ENCODE peak calls at places on chromosomes 1 and 21, in nine cellular contexts. Z, Q, L, C, H, D, N, I and V are unnamed samples.

GRCh38 chr1:3539707-3540425 is 71.4 kb downstream of the MEGF6 start:
- DNase-seq in Z (no peak), Q (no peak), L (peak; percentile 78), C (no peak), H (no peak), D (no peak), N (no peak), I (no peak), V (no peak)

GRCh38 chr1:56326056-56326455 is 253.3 kb downstream of the PLPP3 start:
- DNase-seq in Z (no peak), Q (no peak), L (no peak), C (peak; percentile 40), H (no peak), D (no peak), N (no peak), I (no peak), V (no peak)

GRCh38 chr1:86068126-86068805 is 88.3 kb downstream of the COL24A1 start:
- DNase-seq in Z (no peak), Q (no peak), L (no peak), C (peak; percentile 46), H (no peak), D (no peak), N (no peak), I (no peak), V (no peak)

GRCh38 chr1:91763252-91763651 is 122.7 kb downstream of the TGFBR3 start:
- DNase-seq in Z (no peak), Q (no peak), L (no peak), C (no peak), H (no peak), D (no peak), N (no peak), I (no peak), V (no peak)

GRCh38 chr1:241641748-241642592 is 1.8 kb upstream of the CHML start:
- DNase-seq in Z (no peak), Q (no peak), L (no peak), C (peak; percentile 80), H (no peak), D (no peak), N (no peak), I (no peak), V (no peak)

GRCh38 chr1:116078699-116079223 is 32.4 kb upstream of the MAB21L3 start:
- DNase-seq in Z (no peak), Q (no peak), L (no peak), C (no peak), H (no peak), D (no peak), N (no peak), I (no peak), V (no peak)

GRCh38 chr1:198696211-198696610 is 57.4 kb downstream of the PTPRC start:
- DNase-seq in Z (no peak), Q (no peak), L (no peak), C (no peak), H (no peak), D (no peak), N (no peak), I (no peak), V (no peak)

GRCh38 chr21:41933259-41934079 is 20.3 kb downstream of the C2CD2 start:
- DNase-seq in Z (no peak), Q (peak; percentile 55), L (peak; percentile 72), C (peak; percentile 42), H (no peak), D (no peak), N (no peak), I (peak; percentile 64), V (no peak)

GRCh38 chr21:44547656-44548331 is 3.5 kb downstream of the KRTAP10-2 start:
- DNase-seq in Z (peak; percentile 2), Q (no peak), L (no peak), C (no peak), H (no peak), D (no peak), N (no peak), I (no peak), V (no peak)

GRCh38 chr1:116751149-116751548 is 3.1 kb upstream of the CD2 start:
- DNase-seq in Z (no peak), Q (no peak), L (peak; percentile 58), C (no peak), H (no peak), D (no peak), N (no peak), I (no peak), V (no peak)

GRCh38 chr1:173355281-173356031 is 121.7 kb upstream of the PRDX6 start:
- DNase-seq in Z (no peak), Q (no peak), L (no peak), C (no peak), H (no peak), D (no peak), N (no peak), I (no peak), V (no peak)

GRCh38 chr1:184270556-184270955 is 116.3 kb upstream of the C1orf21 start:
- DNase-seq in Z (no peak), Q (no peak), L (no peak), C (no peak), H (no peak), D (no peak), N (no peak), I (no peak), V (peak; percentile 11)

GRCh38 chr1:234752927-234753326 is 142.9 kb upstream of the IRF2BP2 start:
- DNase-seq in Z (no peak), Q (no peak), L (no peak), C (no peak), H (no peak), D (no peak), N (no peak), I (no peak), V (no peak)

GRCh38 chr1:185439727-185440415 is 122.8 kb upstream of the IVNS1ABP start:
- DNase-seq in Z (no peak), Q (no peak), L (no peak), C (peak; percentile 23), H (no peak), D (no peak), N (no peak), I (no peak), V (no peak)

GRCh38 chr1:24742090-24742938 is 2.9 kb upstream of the CLIC4 start:
- DNase-seq in Z (no peak), Q (no peak), L (peak; percentile 17), C (peak; percentile 41), H (no peak), D (no peak), N (no peak), I (peak; percentile 26), V (no peak)

GRCh38 chr1:228118040-228118439 is 8.9 kb upstream of the MRPL55 start:
- DNase-seq in Z (no peak), Q (no peak), L (no peak), C (no peak), H (no peak), D (no peak), N (no peak), I (no peak), V (no peak)

GRCh38 chr1:229271448-229272120 is 673 bp downstream of the RAB4A start:
- DNase-seq in Z (no peak), Q (peak; percentile 41), L (no peak), C (peak; percentile 37), H (peak; percentile 36), D (peak; percentile 38), N (no peak), I (no peak), V (no peak)

GRCh38 chr1:14842361-14842760 is 243.9 kb downstream of the KAZN start:
- DNase-seq in Z (no peak), Q (no peak), L (no peak), C (peak; percentile 61), H (no peak), D (no peak), N (no peak), I (no peak), V (no peak)

GRCh38 chr1:228944991-228945390 is 209.7 kb downstream of the RHOU start:
- DNase-seq in Z (no peak), Q (no peak), L (no peak), C (no peak), H (no peak), D (no peak), N (no peak), I (no peak), V (no peak)

GRCh38 chr1:19439464-19440171 is 45.7 kb downstream of the CAPZB start:
- DNase-seq in Z (no peak), Q (peak; percentile 27), L (peak; percentile 83), C (no peak), H (no peak), D (no peak), N (no peak), I (no peak), V (no peak)